ENCODE peak calls at places on chromosomes 4 and X, in five cellular contexts. One of them, this sample, is unnamed.

GRCh38 chr4:182126096-182126495 is 117.1 kb upstream of the TENM3 start:
- DNase-seq in H1: no peak
- DNase-seq in HepG2: no peak
- DNase-seq in K562: no peak
- DNase-seq in GM12878: no peak
- DNase-seq in this sample: no peak

GRCh38 chrX:22296871-22297270 is 24.2 kb downstream of the CBLL2 start:
- DNase-seq in GM12878: no peak
- DNase-seq in HepG2: no peak
- DNase-seq in H1: no peak
- DNase-seq in K562: no peak
- DNase-seq in this sample: no peak

GRCh38 chr4:90727938-90728337 is 600.7 kb downstream of the CCSER1 start:
- DNase-seq in H1: peak
- DNase-seq in K562: no peak
- DNase-seq in GM12878: no peak
- DNase-seq in HepG2: no peak
- DNase-seq in this sample: no peak

GRCh38 chr4:3199661-3200422 is 49.1 kb upstream of the MSANTD1 start:
- DNase-seq in K562: no peak
- DNase-seq in HepG2: no peak
- DNase-seq in GM12878: no peak
- DNase-seq in H1: no peak
- DNase-seq in this sample: no peak

GRCh38 chr4:152166567-152166966 is 369.3 kb downstream of the FBXW7 start:
- DNase-seq in K562: peak
- DNase-seq in GM12878: no peak
- DNase-seq in HepG2: no peak
- DNase-seq in H1: no peak
- DNase-seq in this sample: no peak

GRCh38 chr4:113179091-113179490 is 129.6 kb downstream of the ANK2 start:
- DNase-seq in K562: no peak
- DNase-seq in GM12878: no peak
- DNase-seq in H1: no peak
- DNase-seq in HepG2: no peak
- DNase-seq in this sample: no peak

GRCh38 chrX:153903238-153903980 is 1.1 kb upstream of the AVPR2 start:
- DNase-seq in K562: no peak
- DNase-seq in H1: no peak
- DNase-seq in GM12878: no peak
- DNase-seq in HepG2: no peak
- DNase-seq in this sample: peak

GRCh38 chrX:45517090-45517973 is 316.7 kb upstream of the DIPK2B start:
- DNase-seq in K562: no peak
- DNase-seq in H1: no peak
- DNase-seq in HepG2: peak
- DNase-seq in GM12878: no peak
- DNase-seq in this sample: no peak

GRCh38 chrX:108447303-108447702 is 7.7 kb downstream of the COL4A5 start:
- DNase-seq in H1: no peak
- DNase-seq in GM12878: no peak
- DNase-seq in HepG2: peak
- DNase-seq in K562: no peak
- DNase-seq in this sample: no peak

GRCh38 chrX:19904778-19905367 is 17.5 kb upstream of the SH3KBP1 start:
- DNase-seq in HepG2: peak
- DNase-seq in GM12878: no peak
- DNase-seq in K562: peak
- DNase-seq in H1: no peak
- DNase-seq in this sample: peak

GRCh38 chr4:17787315-17787714 is 5.9 kb upstream of the FAM184B start:
- DNase-seq in H1: no peak
- DNase-seq in GM12878: no peak
- DNase-seq in HepG2: no peak
- DNase-seq in K562: no peak
- DNase-seq in this sample: no peak

GRCh38 chrX:53440631-53441517 is 6.7 kb upstream of the HSD17B10 start:
- DNase-seq in K562: no peak
- DNase-seq in H1: no peak
- DNase-seq in GM12878: no peak
- DNase-seq in HepG2: peak
- DNase-seq in this sample: peak

GRCh38 chrX:136909706-136910564 is 29.4 kb upstream of the RBMX start:
- DNase-seq in HepG2: no peak
- DNase-seq in GM12878: peak
- DNase-seq in H1: peak
- DNase-seq in K562: peak
- DNase-seq in this sample: peak

GRCh38 chr4:79209822-79210635 is 115.8 kb downstream of the NAA11 start:
- DNase-seq in HepG2: peak
- DNase-seq in GM12878: no peak
- DNase-seq in K562: peak
- DNase-seq in H1: no peak
- DNase-seq in this sample: no peak

GRCh38 chrX:124023838-124024238 is 62.3 kb downstream of the STAG2 start:
- DNase-seq in K562: no peak
- DNase-seq in GM12878: no peak
- DNase-seq in H1: no peak
- DNase-seq in HepG2: no peak
- DNase-seq in this sample: no peak

GRCh38 chrX:137562096-137562495 is 3.8 kb upstream of the ZIC3 start:
- DNase-seq in GM12878: no peak
- DNase-seq in K562: no peak
- DNase-seq in HepG2: no peak
- DNase-seq in H1: no peak
- DNase-seq in this sample: no peak

DNA sequence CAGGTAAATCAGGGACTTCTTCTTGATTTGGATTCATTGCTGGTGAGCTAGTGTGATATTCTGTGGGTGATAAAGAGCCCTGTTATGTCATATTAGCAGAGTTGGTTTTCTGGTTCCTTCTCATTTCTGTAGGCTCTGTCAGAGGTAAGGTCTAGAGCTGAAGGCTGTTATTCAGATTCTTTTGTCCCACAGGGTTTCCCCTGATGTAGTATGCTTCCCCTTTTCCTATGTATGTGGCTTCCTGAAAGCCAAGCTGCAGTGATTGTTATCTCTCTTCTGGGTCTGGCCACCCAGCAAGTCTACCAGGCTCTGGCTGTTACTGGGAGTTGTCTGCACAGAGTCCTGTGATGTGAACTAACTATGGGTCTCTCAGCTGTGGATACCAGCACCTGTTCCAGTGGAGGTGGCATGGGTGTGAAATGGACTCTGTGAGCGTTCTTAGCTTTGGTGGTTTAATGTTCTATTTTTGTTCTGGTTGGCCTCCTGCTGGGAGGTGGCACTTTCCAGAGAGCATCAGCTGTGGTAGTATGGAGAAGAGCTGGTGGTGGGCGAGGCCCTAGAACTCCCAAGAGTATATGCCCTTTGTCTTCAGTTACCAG is 373.7 kb downstream of the AR start:
- DNase-seq in K562: no peak
- DNase-seq in H1: no peak
- DNase-seq in HepG2: no peak
- DNase-seq in GM12878: no peak
- DNase-seq in this sample: no peak
- TF ChIP-seq YY1 in K562: no peak
- TF ChIP-seq YY1 in H1: no peak
- TF ChIP-seq YY1 in HepG2: no peak
- TF ChIP-seq YY1 in GM12878: no peak
- TF ChIP-seq YY1 in this sample: no peak

GRCh38 chrX:47158781-47159180 is 13.8 kb downstream of the RBM10 start:
- DNase-seq in HepG2: no peak
- DNase-seq in GM12878: no peak
- DNase-seq in K562: no peak
- DNase-seq in H1: no peak
- DNase-seq in this sample: no peak
- TF ChIP-seq EP300 in HepG2: no peak
- TF ChIP-seq EP300 in GM12878: no peak
- TF ChIP-seq EP300 in K562: no peak
- TF ChIP-seq EP300 in H1: no peak
- TF ChIP-seq EP300 in this sample: no peak

DNA sequence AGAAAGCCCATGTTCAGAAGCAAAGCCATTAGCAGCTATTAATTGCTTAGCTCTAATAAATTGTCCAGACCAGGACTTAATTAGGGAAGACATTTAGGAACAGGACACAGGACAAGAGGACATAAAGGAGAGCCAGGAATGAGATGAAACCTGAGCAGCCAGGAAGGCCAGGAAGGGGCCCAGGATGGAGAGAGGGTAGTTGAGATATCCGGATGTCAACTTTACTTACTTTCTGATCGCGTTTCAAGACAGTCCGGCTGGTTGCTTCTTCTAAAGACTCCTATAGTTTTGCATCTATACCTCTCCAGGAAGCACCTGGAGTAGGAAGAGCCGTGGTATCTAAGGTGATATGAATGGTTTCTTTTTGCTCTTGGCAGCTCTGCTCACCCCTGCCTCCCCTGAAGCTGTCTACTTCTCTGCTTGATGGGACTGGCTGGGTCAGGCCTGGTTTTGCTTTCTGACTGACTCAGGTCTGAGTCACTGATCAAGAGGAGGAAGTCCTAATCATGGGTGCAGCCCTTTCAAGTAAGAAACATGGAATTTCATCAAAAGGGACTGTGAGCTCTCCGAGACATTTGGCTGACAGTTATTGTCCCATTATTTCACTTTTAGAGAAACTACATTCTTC is 733.3 kb downstream of the RPA4 start:
- DNase-seq in K562: no peak
- DNase-seq in H1: no peak
- DNase-seq in GM12878: peak
- DNase-seq in HepG2: peak
- DNase-seq in this sample: no peak
- TF ChIP-seq YY1 in K562: no peak
- TF ChIP-seq YY1 in H1: no peak
- TF ChIP-seq YY1 in GM12878: no peak
- TF ChIP-seq YY1 in HepG2: no peak
- TF ChIP-seq YY1 in this sample: no peak

GRCh38 chr4:5211274-5211852 is 160.1 kb downstream of the STK32B start:
- DNase-seq in GM12878: no peak
- DNase-seq in HepG2: no peak
- DNase-seq in H1: no peak
- DNase-seq in K562: no peak
- DNase-seq in this sample: no peak

GRCh38 chr4:5215321-5215720 is 164.0 kb downstream of the STK32B start:
- DNase-seq in GM12878: no peak
- DNase-seq in HepG2: no peak
- DNase-seq in H1: no peak
- DNase-seq in K562: no peak
- DNase-seq in this sample: no peak

GRCh38 chr4:5217411-5217810 is 166.1 kb downstream of the STK32B start:
- DNase-seq in K562: no peak
- DNase-seq in GM12878: no peak
- DNase-seq in HepG2: no peak
- DNase-seq in H1: no peak
- DNase-seq in this sample: no peak

DNA sequence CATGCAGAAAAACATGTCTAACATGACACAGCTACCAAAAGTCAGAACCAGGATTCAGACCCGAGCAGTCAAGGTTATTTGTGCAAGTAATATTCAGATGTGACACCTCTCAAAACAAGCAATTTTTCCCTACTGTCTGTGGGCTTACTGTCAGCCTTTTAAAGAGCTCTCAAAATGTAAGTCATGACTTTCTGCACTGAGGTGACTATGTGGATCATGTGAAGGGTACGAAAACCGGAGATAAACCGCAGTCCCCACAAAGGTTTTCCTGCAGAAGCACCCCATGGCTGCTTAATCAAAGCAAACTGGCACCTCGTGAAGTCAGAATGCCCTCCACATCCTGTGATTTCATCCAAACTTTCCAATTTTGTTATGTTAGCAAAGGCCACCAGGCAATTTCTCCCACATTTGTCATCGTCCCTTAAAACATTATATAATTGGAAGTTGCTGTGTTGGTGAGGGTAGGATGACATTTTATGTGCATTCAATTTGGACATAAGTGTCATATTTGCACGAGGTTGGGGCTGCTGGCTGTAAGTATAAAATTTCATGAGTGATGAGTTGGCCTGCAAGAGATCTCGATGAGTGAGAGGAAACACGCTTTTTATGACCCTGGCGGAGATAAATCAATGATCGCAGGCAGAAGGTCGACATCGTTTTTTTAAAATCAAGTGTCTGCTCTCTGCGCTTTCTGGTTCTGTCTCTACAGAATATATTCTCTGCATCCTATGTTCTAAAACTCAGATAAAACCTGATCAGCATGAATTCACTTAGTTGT is 161.2 kb downstream of the STK32B start:
- DNase-seq in GM12878: no peak
- DNase-seq in K562: no peak
- DNase-seq in H1: no peak
- DNase-seq in HepG2: no peak
- DNase-seq in this sample: no peak
- TF ChIP-seq EP300 in GM12878: no peak
- TF ChIP-seq EP300 in K562: no peak
- TF ChIP-seq EP300 in H1: no peak
- TF ChIP-seq EP300 in HepG2: no peak
- TF ChIP-seq EP300 in this sample: no peak

DNA sequence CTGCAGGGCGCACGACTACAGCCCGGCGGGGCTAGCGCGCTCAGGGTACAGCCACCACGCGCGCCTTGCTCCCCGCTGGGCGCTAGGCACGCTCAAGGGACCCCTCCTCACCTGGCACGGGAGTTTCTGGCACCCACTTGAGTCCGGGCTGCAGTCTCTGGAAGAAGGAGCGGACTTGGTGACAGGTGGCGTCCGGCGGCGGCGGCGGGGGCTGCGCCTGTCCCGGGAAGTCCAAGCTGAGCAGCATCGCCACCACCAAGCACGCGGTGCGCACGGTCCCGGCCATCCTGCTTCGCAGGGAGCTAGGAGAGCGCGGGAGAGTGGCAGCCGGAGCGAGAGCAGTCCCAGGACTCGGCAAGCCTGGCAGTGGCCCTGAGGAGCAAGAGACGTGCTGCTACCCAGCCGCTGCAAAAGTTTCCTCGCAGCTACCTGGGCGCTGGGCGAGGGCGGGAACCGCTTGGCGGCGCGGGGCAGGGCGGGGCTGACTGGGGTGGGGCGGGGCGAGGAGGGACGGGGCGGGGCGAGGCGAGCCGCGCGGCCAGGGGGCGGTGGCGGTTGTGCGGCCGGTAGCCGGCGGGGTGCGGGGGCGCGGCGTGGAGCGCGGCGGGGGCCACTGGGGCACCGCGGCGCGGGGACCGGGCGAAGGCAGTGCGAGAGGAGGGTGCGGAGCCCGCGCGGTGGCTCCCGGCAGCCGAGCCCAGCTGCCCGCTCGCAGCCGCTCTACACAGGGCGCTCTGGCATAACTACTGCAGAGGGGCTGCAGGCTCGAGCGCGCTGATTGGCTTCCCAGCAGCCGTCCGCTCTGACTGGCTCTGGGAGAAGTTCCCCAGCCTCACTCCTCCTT is at the start of gene GPC3:
- DNase-seq in HepG2: peak
- DNase-seq in GM12878: no peak
- DNase-seq in H1: peak
- DNase-seq in K562: peak
- DNase-seq in this sample: peak
- TF ChIP-seq YY1 in HepG2: no peak
- TF ChIP-seq YY1 in GM12878: no peak
- TF ChIP-seq YY1 in H1: no peak
- TF ChIP-seq YY1 in K562: no peak
- TF ChIP-seq YY1 in this sample: no peak

GRCh38 chr4:136927172-136927571 is 605.1 kb downstream of the PCDH18 start:
- DNase-seq in GM12878: no peak
- DNase-seq in HepG2: no peak
- DNase-seq in K562: no peak
- DNase-seq in H1: no peak
- DNase-seq in this sample: no peak
- TF ChIP-seq EP300 in GM12878: no peak
- TF ChIP-seq EP300 in HepG2: no peak
- TF ChIP-seq EP300 in K562: no peak
- TF ChIP-seq EP300 in H1: no peak
- TF ChIP-seq EP300 in this sample: no peak

This sample was measured in SK-N-SH.